ENCODE peak calls at places on chromosomes 13 and 19, in five cellular contexts. F is HL-60, M is suprapubic skin, Z is MM.1S, O is ovary. J is an unnamed sample.

GRCh38 chr13:97241761-97242160 is 19.6 kb downstream of the MBNL2 start:
- DNase-seq in F (no peak), M (no peak), Z (no peak), O (no peak), J (no peak)

GRCh38 chr13:100803091-100803490 is 128.5 kb upstream of the TMTC4 start:
- DNase-seq in F (no peak), M (no peak), Z (no peak), O (no peak), J (no peak)

GRCh38 chr13:66492479-66492878 is 737.7 kb downstream of the PCDH9 start:
- DNase-seq in F (no peak), M (no peak), Z (peak; percentile 68), O (no peak), J (no peak)

GRCh38 chr13:112843392-112844250 is 125.4 kb upstream of the MCF2L start:
- DNase-seq in F (no peak), M (no peak), Z (no peak), O (no peak), J (no peak)

GRCh38 chr19:58374200-58374599 is 6.6 kb downstream of the ZNF837 start:
- DNase-seq in F (no peak), M (no peak), Z (no peak), O (no peak), J (no peak)

GRCh38 chr19:15629003-15629880 is 11.5 kb upstream of the CYP4F3 start:
- DNase-seq in F (peak; percentile 85), M (peak; percentile 92), Z (peak; percentile 56), O (peak; percentile 79), J (peak; percentile 75)

GRCh38 chr19:38734426-38735256 is 9.6 kb downstream of the CAPN12 start:
- DNase-seq in F (peak; percentile 55), M (no peak), Z (peak; percentile 74), O (peak; percentile 28), J (no peak)

GRCh38 chr13:73835138-73835721 is 299.0 kb downstream of the KLF12 start:
- DNase-seq in F (no peak), M (no peak), Z (peak; percentile 63), O (no peak), J (no peak)

GRCh38 chr19:8017808-8018207 is 12.4 kb upstream of the ELAVL1 start:
- DNase-seq in F (peak; percentile 75), M (no peak), Z (peak; percentile 42), O (no peak), J (no peak)

GRCh38 chr19:5687360-5688198 is 2.5 kb upstream of the RPL36 start:
- DNase-seq in F (no peak), M (no peak), Z (no peak), O (no peak), J (no peak)

GRCh38 chr13:28093871-28094270 is 6.5 kb downstream of the FLT3 start:
- DNase-seq in F (peak; percentile 64), M (no peak), Z (no peak), O (no peak), J (no peak)

GRCh38 chr13:28099396-28100148 is 804 bp downstream of the FLT3 start:
- DNase-seq in F (no peak), M (no peak), Z (no peak), O (no peak), J (no peak)

GRCh38 chr13:28094311-28094710 is 6.1 kb downstream of the FLT3 start:
- DNase-seq in F (peak; percentile 64), M (no peak), Z (no peak), O (no peak), J (no peak)

GRCh38 chr13:28100149-28101121 is at the start of gene FLT3:
- DNase-seq in F (peak; percentile 97), M (no peak), Z (peak; percentile 75), O (no peak), J (no peak)

GRCh38 chr13:28097503-28097902 is 2.9 kb downstream of the FLT3 start:
- DNase-seq in F (no peak), M (no peak), Z (no peak), O (no peak), J (no peak)
- H3K27me3 ChIP-seq in F (no peaks in the 10 kb centered on the region), M (peaks cover 82% of the 10 kb centered on the region), Z (peaks cover 7% of the 10 kb centered on the region), O (no peaks in the 10 kb centered on the region), J (peaks cover 16% of the 10 kb centered on the region)

GRCh38 chr19:33234736-33235135 is 9.1 kb upstream of the SLC7A10 start:
- DNase-seq in F (no peak), M (no peak), Z (no peak), O (no peak), J (no peak)

GRCh38 chr19:33233056-33233873 is 7.6 kb upstream of the SLC7A10 start:
- DNase-seq in F (no peak), M (no peak), Z (no peak), O (no peak), J (no peak)

GRCh38 chr19:33232656-33233055 is 7.0 kb upstream of the SLC7A10 start:
- DNase-seq in F (no peak), M (no peak), Z (no peak), O (no peak), J (no peak)

GRCh38 chr19:33235269-33235995 is 9.8 kb upstream of the SLC7A10 start:
- DNase-seq in F (peak; percentile 78), M (peak; percentile 92), Z (peak; percentile 70), O (peak; percentile 79), J (peak; percentile 84)

GRCh38 chr19:33234092-33234491 is 8.4 kb upstream of the SLC7A10 start:
- DNase-seq in F (no peak), M (no peak), Z (no peak), O (no peak), J (no peak)
- H3K27ac ChIP-seq in F (no peak overlapping the region), M (no peak overlapping the region), Z (no peak overlapping the region), O (no peak overlapping the region), J (no peak overlapping the region)

GRCh38 chr13:27338816-27339215 is 68.2 kb downstream of the RASL11A start:
- DNase-seq in F (no peak), M (no peak), Z (no peak), O (no peak), J (no peak)
- TF ChIP-seq CTCF in F (no peak), M (no peak), Z (no peak), O (no peak), J (no peak)

GRCh38 chr13:75299913-75300862 is 181.8 kb downstream of the TBC1D4 start:
- DNase-seq in F (no peak), M (no peak), Z (peak; percentile 19), O (no peak), J (no peak)

GRCh38 chr13:75302031-75302430 is 179.9 kb downstream of the TBC1D4 start:
- DNase-seq in F (no peak), M (no peak), Z (no peak), O (no peak), J (no peak)

GRCh38 chr13:75294110-75294509 is 187.9 kb downstream of the TBC1D4 start:
- DNase-seq in F (no peak), M (no peak), Z (no peak), O (no peak), J (no peak)

GRCh38 chr13:75299206-75299605 is 182.8 kb downstream of the TBC1D4 start:
- DNase-seq in F (no peak), M (no peak), Z (no peak), O (no peak), J (no peak)

GRCh38 chr13:75296651-75297050 is 185.3 kb downstream of the TBC1D4 start:
- DNase-seq in F (no peak), M (no peak), Z (no peak), O (no peak), J (no peak)
- H3K27me3 ChIP-seq in F (no peaks in the 10 kb centered on the region), M (no peaks in the 10 kb centered on the region), Z (no peaks in the 10 kb centered on the region), O (no peaks in the 10 kb centered on the region), J (no peaks in the 10 kb centered on the region)

GRCh38 chr13:64127856-64128255 is 2712.2 kb upstream of the PCDH20 start:
- DNase-seq in F (no peak), M (no peak), Z (no peak), O (no peak), J (no peak)

GRCh38 chr13:64130170-64130569 is 2714.5 kb upstream of the PCDH20 start:
- DNase-seq in F (no peak), M (no peak), Z (no peak), O (no peak), J (no peak)

GRCh38 chr13:64130600-64130999 is 2715.0 kb upstream of the PCDH20 start:
- DNase-seq in F (no peak), M (no peak), Z (no peak), O (no peak), J (no peak)

GRCh38 chr13:64127192-64127591 is 2711.5 kb upstream of the PCDH20 start:
- DNase-seq in F (no peak), M (no peak), Z (no peak), O (no peak), J (no peak)
- H3K27ac ChIP-seq in F (no peak overlapping the region), M (no peak overlapping the region), Z (no peak overlapping the region), O (no peak overlapping the region), J (no peak overlapping the region)

GRCh38 chr13:41791056-41791455 is 169.9 kb downstream of the VWA8 start:
- DNase-seq in F (no peak), M (no peak), Z (no peak), O (no peak), J (no peak)

GRCh38 chr13:41780736-41781708 is 179.9 kb downstream of the VWA8 start:
- DNase-seq in F (no peak), M (no peak), Z (no peak), O (no peak), J (no peak)

GRCh38 chr13:41788552-41788951 is 172.4 kb downstream of the VWA8 start:
- DNase-seq in F (no peak), M (no peak), Z (no peak), O (no peak), J (no peak)

GRCh38 chr13:41782086-41782485 is 178.8 kb downstream of the VWA8 start:
- DNase-seq in F (no peak), M (no peak), Z (no peak), O (no peak), J (no peak)

GRCh38 chr13:41785402-41786142 is 175.3 kb downstream of the VWA8 start:
- DNase-seq in F (no peak), M (no peak), Z (no peak), O (no peak), J (no peak)
- TF ChIP-seq CTCF in F (no peak), M (no peak), Z (no peak), O (no peak), J (no peak)

GRCh38 chr19:17618919-17619318 is 63.5 kb downstream of the COLGALT1 start:
- DNase-seq in F (no peak), M (no peak), Z (no peak), O (no peak), J (no peak)
- H3K27me3 ChIP-seq in F (peaks cover 3% of the 10 kb centered on the region), M (peaks cover 54% of the 10 kb centered on the region), Z (peaks cover 70% of the 10 kb centered on the region), O (no peaks in the 10 kb centered on the region), J (no peaks in the 10 kb centered on the region)

DNA sequence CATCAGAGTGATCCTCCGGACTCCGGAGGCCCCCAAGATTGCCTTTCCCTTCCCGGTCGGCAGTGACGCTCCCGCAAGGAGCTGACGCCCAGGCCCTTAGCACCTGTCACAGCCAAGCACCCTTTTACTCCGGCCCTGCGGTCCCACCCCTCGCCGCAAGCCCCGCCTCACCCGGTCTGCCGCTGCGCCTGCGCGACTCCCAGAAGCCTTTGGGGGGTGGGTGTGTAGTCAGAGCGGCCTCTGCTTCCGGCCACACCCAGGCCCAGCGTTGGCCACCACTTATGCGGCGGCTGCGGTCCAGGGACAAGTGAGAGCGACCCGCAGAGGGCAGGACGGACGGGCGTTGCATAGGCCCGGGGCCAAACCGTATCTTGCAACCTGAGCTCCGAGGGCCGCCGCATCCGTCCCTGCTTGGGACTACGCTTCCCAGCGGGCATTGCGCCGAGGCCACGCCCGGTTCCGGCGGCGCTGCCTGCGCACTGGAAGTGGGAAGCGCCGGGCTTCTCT is 441 bp upstream of the ZFP28 start:
- DNase-seq in F (peak; percentile 96), M (peak; percentile 90), Z (no peak), O (peak; percentile 88), J (peak; percentile 87)
- H3K27ac ChIP-seq in F (peak overlapping the region; percentile 95), M (peak overlapping the region; percentile 87), Z (no peak overlapping the region), O (no peak overlapping the region), J (peak overlapping the region; percentile 90)

GRCh38 chr13:37960427-37960826 is 90.9 kb upstream of the TRPC4 start:
- DNase-seq in F (no peak), M (no peak), Z (no peak), O (no peak), J (no peak)
- TF ChIP-seq CTCF in F (no peak), M (no peak), Z (no peak), O (no peak), J (no peak)

J was measured in right atrium auricular region.